ENCODE peak calls at places on chromosome X, in ten cellular contexts. O is IMR-90, F is endodermal cell, Q is tibial nerve, T is Panc1, J is transverse colon, M is body of pancreas, U is left ventricle myocardium inferior, V is psoas muscle, E is lower lobe of right lung. N is an unnamed sample. For H3K9me3, the result is how much of the 10 kb centered on the place peaks cover.

GRCh38 chrX:39258331-39258730 is 457.1 kb downstream of the MID1IP1 start:
- DNase-seq in J (no peak), M (no peak), Q (no peak), O (no peak), T (no peak), F (peak), E (no peak), V (no peak), U (no peak), N (no peak)

GRCh38 chrX:121569609-121570008 is 522.2 kb downstream of the GLUD2 start:
- DNase-seq in V (no peak), E (no peak), M (no peak), O (no peak), J (no peak), U (no peak), F (no peak), Q (no peak), T (no peak), N (no peak)

GRCh38 chrX:118755633-118756032 is 28.2 kb downstream of the IL13RA1 start:
- DNase-seq in J (no peak), F (no peak), E (no peak), O (no peak), Q (peak), V (no peak), T (no peak), U (no peak), M (no peak), N (no peak)

GRCh38 chrX:139877710-139878414 is 55.0 kb downstream of the ATP11C start:
- DNase-seq in Q (no peak), U (no peak), M (no peak), O (peak), J (no peak), F (no peak), E (no peak), T (no peak), V (no peak), N (no peak)

GRCh38 chrX:68511255-68511654 is 12.4 kb downstream of the YIPF6 start:
- DNase-seq in F (peak), O (peak), Q (peak), E (no peak), M (peak), V (no peak), U (no peak), T (no peak), J (peak), N (no peak)

GRCh38 chrX:87900320-87900908 is 382.8 kb downstream of the KLHL4 start:
- DNase-seq in E (no peak), J (no peak), V (no peak), O (no peak), F (no peak), Q (no peak), T (no peak), U (no peak), M (no peak), N (no peak)

GRCh38 chrX:26442340-26442739 is 226.4 kb downstream of the MAGEB5 start:
- DNase-seq in M (peak), E (no peak), U (no peak), V (no peak), Q (peak), O (peak), T (no peak), F (no peak), J (no peak), N (no peak)

GRCh38 chrX:21176927-21177571 is 197.2 kb upstream of the CNKSR2 start:
- DNase-seq in M (no peak), F (no peak), J (no peak), V (no peak), U (no peak), O (no peak), Q (no peak), T (no peak), E (no peak), N (no peak)

DNA sequence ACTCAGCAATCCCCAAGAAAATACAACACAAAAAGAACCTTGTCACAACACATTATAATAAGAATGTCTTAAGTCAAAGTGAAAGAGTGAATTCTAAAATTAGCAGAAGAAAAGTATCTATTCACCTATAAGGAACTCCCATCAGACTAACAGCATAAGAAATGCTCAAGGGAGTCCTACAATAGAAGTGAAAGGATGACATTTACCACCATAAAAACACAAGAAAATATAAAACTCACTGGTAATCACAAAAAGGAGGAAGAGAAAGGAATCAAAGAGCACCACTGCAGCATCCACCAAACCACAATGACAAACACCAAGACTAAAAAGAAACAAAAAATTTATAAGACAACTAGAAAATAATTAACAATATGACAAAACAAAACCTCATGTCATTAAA is 257.0 kb upstream of the AGTR2 start:
- DNase-seq in T (no peak), V (no peak), O (no peak), Q (no peak), U (no peak), J (no peak), E (no peak), F (no peak), M (no peak), N (no peak)
- H3K9me3 ChIP-seq in T (under half), V (under half), O (under half), Q (under half), U (under half), J (under half), E (under half), F (under half), M (under half), N (under half)

GRCh38 chrX:13690836-13691235 is 1.9 kb downstream of the RAB9A start:
- DNase-seq in J (no peak), T (no peak), F (no peak), Q (no peak), M (no peak), E (no peak), O (no peak), U (no peak), V (no peak), N (no peak)
- H3K4me3 ChIP-seq in J (no peak), T (peak), F (peak), Q (no peak), M (no peak), E (peak), O (peak), U (peak), V (peak), N (no peak)

GRCh38 chrX:55336176-55336575 is 71.5 kb upstream of the PAGE3 start:
- DNase-seq in V (no peak), F (no peak), E (no peak), T (no peak), Q (no peak), M (no peak), J (no peak), U (no peak), O (no peak), N (no peak)
- H3K9me3 ChIP-seq in V (under half), F (under half), E (under half), T (under half), Q (under half), M (under half), J (under half), U (under half), O (under half), N (under half)

GRCh38 chrX:34557733-34558132 is 99.4 kb downstream of the TMEM47 start:
- DNase-seq in Q (no peak), T (no peak), O (no peak), M (no peak), J (no peak), F (peak), U (no peak), E (no peak), V (no peak), N (no peak)
- H3K4me3 ChIP-seq in Q (no peak), T (no peak), O (no peak), M (no peak), J (no peak), F (no peak), U (no peak), E (no peak), V (no peak), N (no peak)

GRCh38 chrX:18278448-18278847 is 57.8 kb upstream of the BEND2 start:
- DNase-seq in M (no peak), F (no peak), Q (no peak), E (no peak), U (no peak), T (no peak), O (no peak), V (no peak), J (no peak), N (no peak)
- H3K9me3 ChIP-seq in M (under half), F (under half), Q (under half), E (under half), U (under half), T (under half), O (under half), V (under half), J (under half), N (under half)

N was measured in tibial artery.